ENCODE peak calls at places on chromosomes 12 and 14, in nine cellular contexts. A, R, O, D, E, S, H, J and W are unnamed samples.

GRCh38 chr12:3920378-3921141 is 47.4 kb upstream of the PARP11 start:
- DNase-seq in A (peak; percentile 79), R (no peak), O (peak; percentile 26), D (peak; percentile 43), E (no peak), S (no peak), H (no peak), J (peak; percentile 60), W (no peak)

GRCh38 chr14:22039938-22040780 is 366.5 kb upstream of the OR4E1 start:
- DNase-seq in A (no peak), R (no peak), O (no peak), D (no peak), E (peak; percentile 15), S (no peak), H (peak; percentile 18), J (no peak), W (no peak)

GRCh38 chr14:72540836-72541235 is 353.1 kb downstream of the DPF3 start:
- DNase-seq in A (no peak), R (no peak), O (no peak), D (no peak), E (no peak), S (no peak), H (no peak), J (no peak), W (no peak)

GRCh38 chr14:103140316-103141109 is 17.3 kb downstream of the TNFAIP2 start:
- DNase-seq in A (no peak), R (no peak), O (no peak), D (no peak), E (no peak), S (no peak), H (no peak), J (no peak), W (no peak)

GRCh38 chr12:79451988-79452387 is 238.8 kb downstream of the PAWR start:
- DNase-seq in A (no peak), R (peak; percentile 52), O (peak; percentile 92), D (peak; percentile 96), E (no peak), S (peak; percentile 36), H (no peak), J (peak; percentile 86), W (peak; percentile 93)

GRCh38 chr14:87940894-87941293 is 52.1 kb downstream of the GALC start:
- DNase-seq in A (no peak), R (no peak), O (no peak), D (no peak), E (no peak), S (no peak), H (no peak), J (no peak), W (no peak)

GRCh38 chr12:54980341-54980740 is 4.2 kb downstream of the TESPA1 start:
- DNase-seq in A (peak; percentile 23), R (no peak), O (no peak), D (no peak), E (no peak), S (no peak), H (no peak), J (no peak), W (no peak)

GRCh38 chr12:92859650-92860386 is 69.3 kb downstream of the EEA1 start:
- DNase-seq in A (no peak), R (no peak), O (no peak), D (no peak), E (no peak), S (no peak), H (no peak), J (no peak), W (no peak)

GRCh38 chr12:31368666-31369361 is 42.9 kb upstream of the SINHCAF start:
- DNase-seq in A (no peak), R (no peak), O (no peak), D (no peak), E (peak; percentile 19), S (no peak), H (no peak), J (no peak), W (peak; percentile 26)

GRCh38 chr12:106034316-106034715 is 104.4 kb downstream of the NUAK1 start:
- DNase-seq in A (no peak), R (no peak), O (no peak), D (no peak), E (no peak), S (no peak), H (no peak), J (no peak), W (no peak)

GRCh38 chr14:36173161-36173560 is 3.4 kb downstream of the PTCSC3 start:
- DNase-seq in A (no peak), R (no peak), O (peak; percentile 5), D (no peak), E (no peak), S (no peak), H (no peak), J (no peak), W (no peak)

GRCh38 chr12:75725505-75726120 is 214.2 kb upstream of the KRR1 start:
- DNase-seq in A (no peak), R (no peak), O (peak; percentile 77), D (peak; percentile 75), E (no peak), S (no peak), H (peak; percentile 89), J (no peak), W (peak; percentile 30)

GRCh38 chr14:43548368-43548767 is 958.7 kb downstream of the FSCB start:
- DNase-seq in A (no peak), R (no peak), O (no peak), D (no peak), E (no peak), S (no peak), H (no peak), J (no peak), W (no peak)

GRCh38 chr14:68253381-68253780 is 433.8 kb downstream of the RAD51B start:
- DNase-seq in A (no peak), R (no peak), O (no peak), D (no peak), E (no peak), S (no peak), H (no peak), J (no peak), W (no peak)

GRCh38 chr14:68251766-68252100 is 432.2 kb downstream of the RAD51B start:
- DNase-seq in A (no peak), R (no peak), O (no peak), D (no peak), E (no peak), S (no peak), H (no peak), J (no peak), W (no peak)

GRCh38 chr14:68249534-68250517 is 430.2 kb downstream of the RAD51B start:
- DNase-seq in A (no peak), R (no peak), O (peak; percentile 80), D (peak; percentile 80), E (no peak), S (no peak), H (peak; percentile 74), J (no peak), W (peak; percentile 64)

GRCh38 chr14:68248481-68249255 is 429.1 kb downstream of the RAD51B start:
- DNase-seq in A (peak; percentile 17), R (peak; percentile 55), O (peak; percentile 81), D (peak; percentile 85), E (peak; percentile 71), S (no peak), H (peak; percentile 28), J (peak; percentile 31), W (peak; percentile 83)

GRCh38 chr14:68250950-68251765 is 431.6 kb downstream of the RAD51B start:
- DNase-seq in A (no peak), R (no peak), O (no peak), D (no peak), E (peak; percentile 32), S (no peak), H (no peak), J (no peak), W (no peak)
- TF ChIP-seq CTCF in A (no peak), R (no peak), O (no peak), D (no peak), E (no peak), S (no peak), H (peak; percentile 8), J (no peak), W (no peak)

DNA sequence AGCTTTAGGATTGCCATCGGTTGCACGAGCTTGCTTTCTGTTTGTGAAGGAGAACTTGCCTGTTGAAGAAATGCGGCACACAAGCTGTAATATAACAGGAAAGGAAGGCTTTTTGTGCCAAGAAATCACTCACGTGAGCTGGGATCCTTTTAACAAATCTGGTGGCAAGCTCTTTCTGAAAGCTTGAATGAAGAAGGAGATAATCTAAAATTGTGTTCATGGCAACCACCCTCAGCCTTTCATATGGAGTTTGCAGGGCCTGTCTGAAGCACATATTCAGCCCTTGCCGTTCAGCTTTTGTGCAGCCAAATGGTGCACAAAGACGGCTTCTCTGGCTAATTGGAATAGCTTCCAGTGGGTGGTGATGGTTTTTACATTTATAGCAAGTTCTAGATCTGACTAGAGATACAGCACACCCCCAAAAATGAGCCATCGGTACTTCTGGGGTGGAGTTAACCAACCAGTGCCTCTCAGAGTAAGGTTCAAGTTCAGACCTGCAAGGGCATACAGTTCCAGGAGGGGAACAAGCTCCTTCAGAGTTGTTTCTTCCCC is 107.4 kb downstream of the AEBP2 start:
- DNase-seq in A (no peak), R (no peak), O (peak; percentile 47), D (peak; percentile 42), E (no peak), S (no peak), H (no peak), J (no peak), W (peak; percentile 68)
- H3K4me3 ChIP-seq in A (no peak overlapping the region), R (no peak overlapping the region), O (peak overlapping the region; percentile 29), D (no peak overlapping the region), E (no peak overlapping the region), S (peak overlapping the region; percentile 7), H (no peak overlapping the region), J (peak overlapping the region; percentile 20), W (peak overlapping the region; percentile 15)

GRCh38 chr14:59127437-59127732 is 61.1 kb upstream of the DAAM1 start:
- DNase-seq in A (no peak), R (no peak), O (no peak), D (no peak), E (no peak), S (no peak), H (no peak), J (no peak), W (no peak)
- TF ChIP-seq CTCF in A (no peak), R (no peak), O (no peak), D (no peak), E (no peak), S (no peak), H (no peak), J (no peak), W (no peak)

DNA sequence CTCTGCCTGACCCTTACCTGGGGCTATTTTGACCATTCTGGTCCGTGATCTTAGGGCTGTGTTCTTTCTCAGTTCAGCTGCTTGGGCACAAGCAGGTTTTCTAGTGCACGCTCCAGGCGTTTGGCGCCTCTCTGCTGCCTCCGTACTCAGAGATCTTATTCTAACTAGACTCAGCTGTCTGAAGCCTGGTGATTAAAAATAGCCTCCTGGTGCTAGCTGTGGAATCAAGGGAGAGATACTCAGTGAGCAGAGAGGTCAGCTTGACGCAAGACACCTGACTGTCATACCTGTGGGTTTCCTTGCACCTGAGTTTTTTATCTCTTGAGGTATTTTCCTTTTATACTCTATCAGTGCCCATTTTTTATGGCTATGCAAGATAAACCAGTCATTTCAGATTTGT is 144.8 kb downstream of the ETV6 start:
- DNase-seq in A (no peak), R (no peak), O (peak; percentile 52), D (no peak), E (peak; percentile 72), S (no peak), H (no peak), J (no peak), W (no peak)
- H3K4me3 ChIP-seq in A (no peak overlapping the region), R (no peak overlapping the region), O (no peak overlapping the region), D (no peak overlapping the region), E (peak overlapping the region; percentile 4), S (no peak overlapping the region), H (no peak overlapping the region), J (no peak overlapping the region), W (no peak overlapping the region)